ENCODE peak calls at places on chromosomes 4 and X, in eight cellular contexts. V is M059J; F is DMS 273 treated with DMSO at 0.1 percent for 48 hours; E is stimulated activated CD8-positive, alpha-beta memory T cell treated with anti-CD3 and anti-CD28 coated beads, Interleukin-15, amount 100 ng/mL, for 1 hour; S is activated T-helper 1 cell treated with anti-CD3 and anti-CD28 coated beads, Interleukin-2, amount 50 U/mL, for 16 hours; X is amniotic epithelial cell; I is A172; D is hypothalamus. Z is an unnamed sample.

GRCh38 chr4:147509386-147509785 is 28.5 kb downstream of the EDNRA start:
- DNase-seq in V (no peak), F (no peak), E (no peak), S (no peak), X (no peak), I (no peak), D (no peak), Z (no peak)

GRCh38 chr4:24594887-24595286 is 10.5 kb upstream of the DHX15 start:
- DNase-seq in V (peak), F (no peak), E (no peak), S (no peak), X (no peak), I (no peak), D (no peak), Z (no peak)

GRCh38 chr4:88409789-88410188 is 31.1 kb downstream of the HERC6 start:
- DNase-seq in V (no peak), F (no peak), E (no peak), S (no peak), X (no peak), I (no peak), D (no peak), Z (no peak)

GRCh38 chr4:52869196-52869595 is 7.1 kb downstream of the RASL11B start:
- DNase-seq in V (no peak), F (peak), E (no peak), S (no peak), X (peak), I (no peak), D (peak), Z (peak)

GRCh38 chr4:86935833-86936721 is 1.3 kb downstream of the AFF1 start:
- DNase-seq in V (peak), F (no peak), E (peak), S (peak), X (peak), I (peak), D (no peak), Z (peak)

GRCh38 chrX:126655061-126655460 is 102.4 kb upstream of the DCAF12L1 start:
- DNase-seq in V (no peak), F (no peak), E (no peak), S (no peak), X (no peak), I (no peak), D (no peak), Z (no peak)

GRCh38 chr4:11111876-11112275 is 316.8 kb downstream of the HS3ST1 start:
- DNase-seq in V (no peak), F (no peak), E (no peak), S (no peak), X (no peak), I (no peak), D (no peak), Z (no peak)

GRCh38 chrX:18424482-18425198 is 768 bp upstream of the CDKL5 start:
- DNase-seq in V (peak), F (peak), E (no peak), S (peak), X (peak), I (peak), D (no peak), Z (no peak)

GRCh38 chr4:167031534-167032156 is 202.6 kb downstream of the SPOCK3 start:
- DNase-seq in V (peak), F (no peak), E (no peak), S (no peak), X (peak), I (peak), D (no peak), Z (no peak)

GRCh38 chr4:95674451-95675095 is 125.8 kb upstream of the UNC5C start:
- DNase-seq in V (peak), F (no peak), E (no peak), S (no peak), X (peak), I (no peak), D (no peak), Z (no peak)

GRCh38 chr4:55381502-55381901 is 14.3 kb upstream of the TMEM165 start:
- DNase-seq in V (no peak), F (no peak), E (no peak), S (no peak), X (no peak), I (no peak), D (no peak), Z (no peak)

GRCh38 chr4:170388255-170388654 is 298.5 kb upstream of the AADAT start:
- DNase-seq in V (peak), F (no peak), E (no peak), S (no peak), X (peak), I (no peak), D (no peak), Z (no peak)

GRCh38 chrX:145620666-145621065 is 197.0 kb upstream of the SLITRK2 start:
- DNase-seq in V (no peak), F (no peak), E (no peak), S (no peak), X (no peak), I (no peak), D (no peak), Z (no peak)

GRCh38 chr4:113747949-113748348 is 13.6 kb downstream of the CAMK2D start:
- DNase-seq in V (no peak), F (no peak), E (no peak), S (no peak), X (no peak), I (no peak), D (no peak), Z (no peak)

GRCh38 chr4:161428180-161428965 is 735.4 kb downstream of the FSTL5 start:
- DNase-seq in V (no peak), F (no peak), E (no peak), S (no peak), X (no peak), I (no peak), D (no peak), Z (no peak)

GRCh38 chrX:46318551-46318950 is 226.7 kb downstream of the ZNF674 start:
- DNase-seq in V (no peak), F (no peak), E (no peak), S (no peak), X (no peak), I (no peak), D (no peak), Z (no peak)

GRCh38 chr4:157741642-157742041 is 431.2 kb downstream of the GASK1B start:
- DNase-seq in V (no peak), F (no peak), E (no peak), S (no peak), X (no peak), I (no peak), D (no peak), Z (no peak)

GRCh38 chr4:69951602-69952001 is 13.9 kb downstream of the CSN2 start:
- DNase-seq in V (no peak), F (no peak), E (no peak), S (no peak), X (peak), I (no peak), D (no peak), Z (no peak)

GRCh38 chr4:69156913-69157312 is 57.6 kb downstream of the UGT2B11 start:
- DNase-seq in V (peak), F (no peak), E (no peak), S (no peak), X (peak), I (peak), D (no peak), Z (no peak)

GRCh38 chrX:30309139-30309571 is at the start of gene NR0B1:
- DNase-seq in V (no peak), F (no peak), E (no peak), S (no peak), X (no peak), I (no peak), D (peak), Z (no peak)

GRCh38 chr4:1922826-1923225 is 51.6 kb downstream of the NSD2 start:
- DNase-seq in V (no peak), F (no peak), E (no peak), S (no peak), X (no peak), I (no peak), D (no peak), Z (no peak)

GRCh38 chr4:8099981-8100464 is 58.6 kb downstream of the ABLIM2 start:
- DNase-seq in V (no peak), F (no peak), E (no peak), S (no peak), X (peak), I (peak), D (no peak), Z (no peak)

GRCh38 chr4:40718571-40718970 is 31.2 kb upstream of the NSUN7 start:
- DNase-seq in V (no peak), F (no peak), E (no peak), S (no peak), X (no peak), I (no peak), D (no peak), Z (no peak)

GRCh38 chrX:8179653-8180052 is 8.6 kb upstream of the VCX2 start:
- DNase-seq in V (no peak), F (no peak), E (no peak), S (no peak), X (no peak), I (no peak), D (no peak), Z (no peak)

GRCh38 chr4:5750052-5750950 is 39.3 kb downstream of the EVC start:
- DNase-seq in V (peak), F (peak), E (no peak), S (no peak), X (peak), I (peak), D (no peak), Z (no peak)

GRCh38 chr4:41176357-41176756 is 38.0 kb downstream of the APBB2 start:
- DNase-seq in V (peak), F (no peak), E (no peak), S (no peak), X (peak), I (peak), D (no peak), Z (no peak)

GRCh38 chr4:28354874-28355273 is 1494.2 kb downstream of the STIM2 start:
- DNase-seq in V (no peak), F (no peak), E (no peak), S (no peak), X (no peak), I (no peak), D (no peak), Z (no peak)

GRCh38 chr4:61312526-61312925 is 112.4 kb downstream of the ADGRL3 start:
- DNase-seq in V (no peak), F (no peak), E (no peak), S (no peak), X (peak), I (no peak), D (no peak), Z (no peak)

GRCh38 chr4:121749225-121749624 is 15.7 kb downstream of the SMIM43 start:
- DNase-seq in V (no peak), F (no peak), E (no peak), S (no peak), X (no peak), I (no peak), D (no peak), Z (no peak)

GRCh38 chr4:6281436-6282144 is 11.9 kb downstream of the WFS1 start:
- DNase-seq in V (no peak), F (no peak), E (no peak), S (no peak), X (no peak), I (no peak), D (peak), Z (no peak)

GRCh38 chr4:76199664-76200211 is 13.9 kb downstream of the SCARB2 start:
- DNase-seq in V (peak), F (peak), E (no peak), S (no peak), X (no peak), I (no peak), D (peak), Z (peak)

GRCh38 chr4:180058731-180059215 is 2184.4 kb upstream of the TENM3 start:
- DNase-seq in V (peak), F (no peak), E (no peak), S (no peak), X (peak), I (peak), D (peak), Z (peak)

GRCh38 chr4:86641516-86642090 is 47.5 kb downstream of the PTPN13 start:
- DNase-seq in V (no peak), F (no peak), E (no peak), S (no peak), X (no peak), I (no peak), D (no peak), Z (no peak)

GRCh38 chrX:85444613-85445012 is 65.1 kb upstream of the POF1B start:
- DNase-seq in V (no peak), F (no peak), E (no peak), S (no peak), X (no peak), I (no peak), D (no peak), Z (no peak)

GRCh38 chr4:158560284-158560683 is 38.6 kb downstream of the RXFP1 start:
- DNase-seq in V (no peak), F (no peak), E (no peak), S (no peak), X (no peak), I (no peak), D (no peak), Z (no peak)

GRCh38 chr4:184680698-184681097 is 31.2 kb downstream of the PRIMPOL start:
- DNase-seq in V (no peak), F (no peak), E (no peak), S (no peak), X (no peak), I (no peak), D (no peak), Z (no peak)

GRCh38 chr4:143338313-143338712 is 1.6 kb downstream of the GAB1 start:
- DNase-seq in V (no peak), F (no peak), E (no peak), S (no peak), X (no peak), I (no peak), D (no peak), Z (no peak)

GRCh38 chrX:10325606-10326005 is 168.8 kb downstream of the CLCN4 start:
- DNase-seq in V (peak), F (no peak), E (no peak), S (no peak), X (peak), I (peak), D (no peak), Z (no peak)

GRCh38 chr4:48093949-48094550 is 40.0 kb downstream of the TXK start:
- DNase-seq in V (peak), F (no peak), E (no peak), S (no peak), X (peak), I (peak), D (no peak), Z (no peak)

Z was measured in substantia nigra.